ENCODE peak calls at places on chromosomes 12 and 14, in five cellular contexts. One of them, this sample, is unnamed.

GRCh38 chr14:81208489-81208888 is 12.3 kb downstream of the GTF2A1 start:
- DNase-seq in GM04504: no peak
- DNase-seq in Jurkat, Clone E6-1: no peak
- DNase-seq in GM20000: no peak
- DNase-seq in NCI-H1417: no peak
- DNase-seq in this sample: no peak

GRCh38 chr12:20829919-20830318 is 19.4 kb downstream of the SLCO1B3 start:
- DNase-seq in Jurkat, Clone E6-1: no peak
- DNase-seq in NCI-H1417: no peak
- DNase-seq in GM20000: no peak
- DNase-seq in GM04504: no peak
- DNase-seq in this sample: no peak

GRCh38 chr14:103384450-103385152 is 614 bp upstream of the MARK3 start:
- DNase-seq in NCI-H1417: peak; percentile 42
- DNase-seq in Jurkat, Clone E6-1: no peak
- DNase-seq in GM04504: no peak
- DNase-seq in GM20000: no peak
- DNase-seq in this sample: no peak

GRCh38 chr14:51533160-51533559 is 118.5 kb upstream of the FRMD6 start:
- DNase-seq in NCI-H1417: no peak
- DNase-seq in GM20000: no peak
- DNase-seq in GM04504: peak; percentile 78
- DNase-seq in Jurkat, Clone E6-1: no peak
- DNase-seq in this sample: peak; percentile 66

GRCh38 chr12:9721394-9722092 is 11.4 kb downstream of the CLECL1 start:
- DNase-seq in GM20000: peak; percentile 30
- DNase-seq in NCI-H1417: no peak
- DNase-seq in Jurkat, Clone E6-1: no peak
- DNase-seq in GM04504: no peak
- DNase-seq in this sample: no peak

GRCh38 chr12:82788594-82788993 is 101.9 kb downstream of the TMTC2 start:
- DNase-seq in NCI-H1417: no peak
- DNase-seq in Jurkat, Clone E6-1: no peak
- DNase-seq in GM20000: no peak
- DNase-seq in GM04504: no peak
- DNase-seq in this sample: no peak

GRCh38 chr12:92784795-92785562 is 82.2 kb downstream of the PLEKHG7 start:
- DNase-seq in GM20000: peak; percentile 57
- DNase-seq in GM04504: peak; percentile 27
- DNase-seq in NCI-H1417: peak; percentile 58
- DNase-seq in Jurkat, Clone E6-1: peak; percentile 72
- DNase-seq in this sample: peak; percentile 42

GRCh38 chr12:107684029-107684790 is 1.4 kb upstream of the PWP1 start:
- DNase-seq in Jurkat, Clone E6-1: no peak
- DNase-seq in GM04504: no peak
- DNase-seq in GM20000: no peak
- DNase-seq in NCI-H1417: no peak
- DNase-seq in this sample: no peak

GRCh38 chr14:88026890-88027289 is 22.0 kb downstream of the GPR65 start:
- DNase-seq in Jurkat, Clone E6-1: peak; percentile 18
- DNase-seq in NCI-H1417: no peak
- DNase-seq in GM20000: peak; percentile 7
- DNase-seq in GM04504: no peak
- DNase-seq in this sample: no peak

GRCh38 chr14:102319351-102320032 is at the start of gene ZNF839:
- DNase-seq in GM20000: peak; percentile 97
- DNase-seq in GM04504: peak; percentile 72
- DNase-seq in NCI-H1417: peak; percentile 92
- DNase-seq in Jurkat, Clone E6-1: peak; percentile 86
- DNase-seq in this sample: no peak

GRCh38 chr12:10941916-10942607 is 3.0 kb upstream of the TAS2R14 start:
- DNase-seq in Jurkat, Clone E6-1: peak; percentile 39
- DNase-seq in GM04504: no peak
- DNase-seq in NCI-H1417: no peak
- DNase-seq in GM20000: no peak
- DNase-seq in this sample: no peak

GRCh38 chr12:89245090-89245489 is 107.2 kb downstream of the DUSP6 start:
- DNase-seq in GM04504: no peak
- DNase-seq in Jurkat, Clone E6-1: peak; percentile 98
- DNase-seq in GM20000: no peak
- DNase-seq in NCI-H1417: no peak
- DNase-seq in this sample: no peak

GRCh38 chr12:65532162-65532561 is 253.7 kb downstream of the MSRB3 start:
- DNase-seq in GM20000: no peak
- DNase-seq in GM04504: no peak
- DNase-seq in Jurkat, Clone E6-1: no peak
- DNase-seq in NCI-H1417: no peak
- DNase-seq in this sample: peak; percentile 64

GRCh38 chr12:113247123-113248045 is 26.1 kb downstream of the TPCN1 start:
- DNase-seq in GM04504: no peak
- DNase-seq in NCI-H1417: no peak
- DNase-seq in GM20000: no peak
- DNase-seq in Jurkat, Clone E6-1: no peak
- DNase-seq in this sample: no peak

GRCh38 chr12:32301216-32301615 is 98.1 kb upstream of the FGD4 start:
- DNase-seq in Jurkat, Clone E6-1: no peak
- DNase-seq in GM04504: no peak
- DNase-seq in GM20000: no peak
- DNase-seq in NCI-H1417: no peak
- DNase-seq in this sample: no peak

GRCh38 chr14:19823765-19824164 is 20.2 kb downstream of the OR4N2 start:
- DNase-seq in Jurkat, Clone E6-1: no peak
- DNase-seq in GM20000: no peak
- DNase-seq in NCI-H1417: no peak
- DNase-seq in GM04504: peak; percentile 14
- DNase-seq in this sample: peak; percentile 96

GRCh38 chr14:24948261-24948847 is 101.6 kb downstream of the STXBP6 start:
- DNase-seq in GM04504: no peak
- DNase-seq in Jurkat, Clone E6-1: no peak
- DNase-seq in GM20000: no peak
- DNase-seq in NCI-H1417: no peak
- DNase-seq in this sample: no peak

GRCh38 chr14:56666294-56666693 is 86.7 kb downstream of the TMEM260 start:
- DNase-seq in GM04504: no peak
- DNase-seq in GM20000: no peak
- DNase-seq in Jurkat, Clone E6-1: no peak
- DNase-seq in NCI-H1417: no peak
- DNase-seq in this sample: no peak

GRCh38 chr14:96410119-96410518 is 18.2 kb downstream of the AK7 start:
- DNase-seq in Jurkat, Clone E6-1: no peak
- DNase-seq in NCI-H1417: no peak
- DNase-seq in GM20000: no peak
- DNase-seq in GM04504: no peak
- DNase-seq in this sample: no peak

GRCh38 chr12:97336896-97337751 is 125.5 kb upstream of the RMST start:
- DNase-seq in Jurkat, Clone E6-1: no peak
- DNase-seq in GM04504: no peak
- DNase-seq in GM20000: peak; percentile 20
- DNase-seq in NCI-H1417: no peak
- DNase-seq in this sample: no peak

GRCh38 chr14:84006643-84007137 is 1523.3 kb upstream of the FLRT2 start:
- DNase-seq in NCI-H1417: peak; percentile 83
- DNase-seq in GM04504: no peak
- DNase-seq in Jurkat, Clone E6-1: no peak
- DNase-seq in GM20000: no peak
- DNase-seq in this sample: no peak

GRCh38 chr14:76870146-76870545 is 43.9 kb downstream of the LRRC74A start:
- DNase-seq in GM04504: no peak
- DNase-seq in Jurkat, Clone E6-1: no peak
- DNase-seq in NCI-H1417: peak; percentile 57
- DNase-seq in GM20000: no peak
- DNase-seq in this sample: no peak

GRCh38 chr12:88420460-88420859 is 159.8 kb downstream of the KITLG start:
- DNase-seq in GM04504: peak; percentile 88
- DNase-seq in GM20000: no peak
- DNase-seq in Jurkat, Clone E6-1: no peak
- DNase-seq in NCI-H1417: no peak
- DNase-seq in this sample: peak; percentile 46

GRCh38 chr14:20454359-20454644 is 310 bp downstream of the OSGEP start:
- DNase-seq in NCI-H1417: no peak
- DNase-seq in GM20000: no peak
- DNase-seq in Jurkat, Clone E6-1: peak; percentile 88
- DNase-seq in GM04504: no peak
- DNase-seq in this sample: no peak

GRCh38 chr12:82479511-82479910 is 121.2 kb downstream of the METTL25 start:
- DNase-seq in GM20000: no peak
- DNase-seq in GM04504: peak; percentile 23
- DNase-seq in NCI-H1417: no peak
- DNase-seq in Jurkat, Clone E6-1: no peak
- DNase-seq in this sample: no peak

GRCh38 chr12:12779529-12779928 is 5.9 kb upstream of the APOLD1 start:
- DNase-seq in GM04504: peak; percentile 73
- DNase-seq in Jurkat, Clone E6-1: no peak
- DNase-seq in NCI-H1417: peak; percentile 69
- DNase-seq in GM20000: no peak
- DNase-seq in this sample: peak; percentile 76